ENCODE peak calls at places on chromosomes 13 and 19, in eight cellular contexts. V is heart right ventricle, H is heart left ventricle, T is brain microvascular endothelial cell, K is fibroblast of the aortic adventitia, P is neural progenitor cell, R is left lung, C is transverse colon. I is an unnamed sample.

GRCh38 chr13:110640591-110641029 is 25.3 kb downstream of the NAXD start:
- DNase-seq in V (peak; percentile 56), H (peak; percentile 62), T (peak; percentile 17), K (no peak), P (no peak), R (peak; percentile 63), C (no peak), I (peak; percentile 28)

GRCh38 chr13:31200636-31200970 is 828 bp downstream of the B3GLCT start:
- DNase-seq in V (peak; percentile 44), H (peak; percentile 75), T (peak; percentile 7), K (no peak), P (peak; percentile 69), R (peak; percentile 92), C (peak; percentile 63), I (peak; percentile 24)

GRCh38 chr13:78680611-78681010 is 21.7 kb upstream of the OBI1 start:
- DNase-seq in V (no peak), H (no peak), T (no peak), K (no peak), P (no peak), R (no peak), C (no peak), I (no peak)

GRCh38 chr13:73505487-73505886 is 446.7 kb downstream of the KLF5 start:
- DNase-seq in V (no peak), H (no peak), T (no peak), K (peak; percentile 12), P (no peak), R (no peak), C (no peak), I (no peak)

GRCh38 chr13:78022164-78022877 is 103.7 kb upstream of the EDNRB start:
- DNase-seq in V (peak; percentile 40), H (peak; percentile 32), T (peak; percentile 70), K (peak; percentile 61), P (no peak), R (no peak), C (peak; percentile 17), I (peak; percentile 50)

GRCh38 chr13:60574706-60575105 is 177.7 kb downstream of the TDRD3 start:
- DNase-seq in V (no peak), H (no peak), T (no peak), K (no peak), P (no peak), R (no peak), C (no peak), I (no peak)

GRCh38 chr19:12606796-12607195 is 3.8 kb downstream of the ZNF490 start:
- DNase-seq in V (no peak), H (no peak), T (no peak), K (no peak), P (no peak), R (no peak), C (no peak), I (no peak)

GRCh38 chr19:55654323-55654832 is 457 bp upstream of the U2AF2 start:
- DNase-seq in V (peak; percentile 100), H (peak; percentile 99), T (peak; percentile 99), K (peak; percentile 100), P (peak; percentile 100), R (peak; percentile 97), C (peak; percentile 99), I (peak; percentile 100)

GRCh38 chr13:53151692-53152421 is 123.2 kb downstream of the OLFM4 start:
- DNase-seq in V (peak; percentile 17), H (peak; percentile 33), T (peak; percentile 2), K (no peak), P (peak; percentile 87), R (no peak), C (peak; percentile 44), I (peak; percentile 1)

GRCh38 chr19:13091400-13092161 is 11.1 kb downstream of the LYL1 start:
- DNase-seq in V (peak; percentile 77), H (peak; percentile 64), T (peak; percentile 82), K (peak; percentile 96), P (peak; percentile 59), R (peak; percentile 72), C (no peak), I (peak; percentile 67)

GRCh38 chr19:42114412-42114811 is 17.8 kb downstream of the POU2F2 start:
- DNase-seq in V (no peak), H (no peak), T (no peak), K (no peak), P (no peak), R (no peak), C (peak; percentile 76), I (no peak)

GRCh38 chr19:34831714-34832113 is 58.7 kb upstream of the ZNF599 start:
- DNase-seq in V (no peak), H (no peak), T (no peak), K (no peak), P (no peak), R (no peak), C (no peak), I (no peak)

GRCh38 chr13:99260216-99260615 is 2.0 kb upstream of the GPR18 start:
- DNase-seq in V (no peak), H (no peak), T (no peak), K (no peak), P (no peak), R (no peak), C (no peak), I (no peak)

GRCh38 chr13:94280357-94280756 is 199.1 kb downstream of the DCT start:
- DNase-seq in V (no peak), H (no peak), T (peak; percentile 45), K (no peak), P (no peak), R (no peak), C (no peak), I (no peak)

GRCh38 chr13:99386911-99387788 is 80.0 kb upstream of the GPR183 start:
- DNase-seq in V (no peak), H (no peak), T (peak; percentile 29), K (no peak), P (peak; percentile 73), R (peak; percentile 89), C (peak; percentile 80), I (peak; percentile 24)

GRCh38 chr13:96020155-96020575 is 33.0 kb downstream of the UGGT2 start:
- DNase-seq in V (peak; percentile 29), H (no peak), T (peak; percentile 65), K (peak; percentile 83), P (peak; percentile 79), R (no peak), C (peak; percentile 30), I (peak; percentile 80)

GRCh38 chr13:37640499-37640898 is 41.9 kb upstream of the POSTN start:
- DNase-seq in V (no peak), H (no peak), T (peak; percentile 64), K (peak; percentile 89), P (peak; percentile 44), R (no peak), C (no peak), I (peak; percentile 82)

GRCh38 chr13:94595006-94595942 is 678 bp downstream of the TGDS start:
- DNase-seq in V (no peak), H (no peak), T (no peak), K (peak; percentile 28), P (peak; percentile 40), R (no peak), C (peak; percentile 29), I (no peak)

GRCh38 chr19:47284324-47284899 is 9.7 kb downstream of the INAFM1 start:
- DNase-seq in V (peak; percentile 55), H (no peak), T (peak; percentile 61), K (peak; percentile 80), P (peak; percentile 61), R (no peak), C (no peak), I (peak; percentile 65)

GRCh38 chr13:50842711-50843255 is 709 bp downstream of the DLEU7 start:
- DNase-seq in V (no peak), H (no peak), T (no peak), K (no peak), P (peak; percentile 4), R (no peak), C (no peak), I (no peak)

GRCh38 chr19:47729468-47729798 is 15.9 kb upstream of the NOP53 start:
- DNase-seq in V (peak; percentile 72), H (peak; percentile 74), T (no peak), K (peak; percentile 86), P (peak; percentile 33), R (peak; percentile 85), C (peak; percentile 45), I (peak; percentile 74)

GRCh38 chr19:54426291-54426918 is 11.1 kb downstream of the TTYH1 start:
- DNase-seq in V (no peak), H (no peak), T (no peak), K (no peak), P (peak; percentile 45), R (no peak), C (no peak), I (no peak)

GRCh38 chr19:39199025-39199424 is 2.3 kb downstream of the NCCRP1 start:
- DNase-seq in V (no peak), H (peak; percentile 38), T (no peak), K (peak; percentile 71), P (peak; percentile 52), R (no peak), C (no peak), I (peak; percentile 79)

GRCh38 chr19:15252398-15253018 is 20.3 kb upstream of the EPHX3 start:
- DNase-seq in V (no peak), H (no peak), T (peak; percentile 33), K (peak; percentile 46), P (peak; percentile 55), R (no peak), C (no peak), I (peak; percentile 59)
- H3K4me3 ChIP-seq in V (no peak overlapping the region), H (no peak overlapping the region), T (no peak overlapping the region), K (no peak overlapping the region), P (no peak overlapping the region), R (no peak overlapping the region), C (no peak overlapping the region), I (peak overlapping the region; percentile 15)

GRCh38 chr19:15776991-15777787 is 10.3 kb upstream of the OR10H5 start:
- DNase-seq in V (no peak), H (no peak), T (no peak), K (no peak), P (no peak), R (no peak), C (no peak), I (no peak)

GRCh38 chr19:15779756-15780476 is 7.5 kb upstream of the OR10H5 start:
- DNase-seq in V (peak; percentile 88), H (peak; percentile 79), T (no peak), K (peak; percentile 32), P (no peak), R (peak; percentile 70), C (peak; percentile 61), I (no peak)

GRCh38 chr19:15782211-15782610 is 5.2 kb upstream of the OR10H5 start:
- DNase-seq in V (no peak), H (no peak), T (no peak), K (no peak), P (no peak), R (no peak), C (no peak), I (no peak)

GRCh38 chr19:15781659-15782058 is 5.8 kb upstream of the OR10H5 start:
- DNase-seq in V (no peak), H (no peak), T (no peak), K (no peak), P (no peak), R (no peak), C (no peak), I (no peak)

GRCh38 chr19:15780595-15781418 is 6.7 kb upstream of the OR10H5 start:
- DNase-seq in V (no peak), H (no peak), T (no peak), K (no peak), P (no peak), R (no peak), C (peak; percentile 45), I (no peak)
- TF ChIP-seq CTCF in V (no peak), H (no peak), T (no peak), K (no peak), P (no peak), R (no peak), C (no peak), I (no peak)

GRCh38 chr13:74573654-74574053 is 439.4 kb upstream of the KLF12 start:
- DNase-seq in V (no peak), H (no peak), T (no peak), K (no peak), P (peak; percentile 28), R (no peak), C (no peak), I (no peak)
- H3K4me3 ChIP-seq in V (no peak overlapping the region), H (no peak overlapping the region), T (no peak overlapping the region), K (no peak overlapping the region), P (no peak overlapping the region), R (no peak overlapping the region), C (no peak overlapping the region), I (no peak overlapping the region)

GRCh38 chr19:49422407-49423277 is 599 bp downstream of the PTH2 start:
- DNase-seq in V (no peak), H (peak; percentile 47), T (no peak), K (peak; percentile 16), P (peak; percentile 92), R (no peak), C (no peak), I (peak; percentile 31)
- TF ChIP-seq CTCF in V (peak; percentile 54), H (peak; percentile 56), T (peak; percentile 32), K (peak; percentile 33), P (peak; percentile 79), R (peak; percentile 41), C (peak; percentile 12), I (peak; percentile 37)